ENCODE peak calls at places on chromosomes 13 and 19, in five cellular contexts. N, B, H, P and M are unnamed samples. For H3K36me3, the result is how much of the 10 kb centered on the place peaks cover.

GRCh38 chr19:40589723-40590429 is 11.3 kb upstream of the LTBP4 start:
- DNase-seq in N (no peak), B (no peak), H (no peak), P (no peak), M (no peak)

GRCh38 chr19:6056282-6056741 is 54.0 kb downstream of the RFX2 start:
- DNase-seq in N (no peak), B (no peak), H (no peak), P (no peak), M (no peak)

GRCh38 chr19:47309038-47309437 is 623 bp upstream of the C5AR1 start:
- DNase-seq in N (no peak), B (no peak), H (no peak), P (no peak), M (no peak)

GRCh38 chr13:99816321-99816720 is 155.2 kb downstream of the ZIC5 start:
- DNase-seq in N (no peak), B (no peak), H (no peak), P (no peak), M (no peak)

GRCh38 chr13:29936051-29936813 is 85.8 kb upstream of the UBL3 start:
- DNase-seq in N (no peak), B (no peak), H (no peak), P (peak), M (no peak)

GRCh38 chr13:94345374-94346195 is 133.9 kb downstream of the DCT start:
- DNase-seq in N (no peak), B (no peak), H (no peak), P (no peak), M (no peak)

GRCh38 chr19:30209617-30210600 is 162.3 kb upstream of the ZNF536 start:
- DNase-seq in N (no peak), B (no peak), H (no peak), P (no peak), M (no peak)

GRCh38 chr13:99353836-99354235 is 46.6 kb upstream of the GPR183 start:
- DNase-seq in N (no peak), B (no peak), H (no peak), P (no peak), M (no peak)

GRCh38 chr19:41328157-41328817 is 18.3 kb downstream of the CCDC97 start:
- DNase-seq in N (no peak), B (no peak), H (peak), P (peak), M (no peak)

GRCh38 chr19:48175578-48175977 is 5.1 kb downstream of the ZSWIM9 start:
- DNase-seq in N (no peak), B (no peak), H (no peak), P (no peak), M (no peak)

GRCh38 chr13:86572115-86572514 is 772.9 kb upstream of the SLITRK6 start:
- DNase-seq in N (no peak), B (peak), H (no peak), P (no peak), M (no peak)

GRCh38 chr13:79516590-79516989 is 35.6 kb downstream of the NDFIP2 start:
- DNase-seq in N (no peak), B (no peak), H (no peak), P (no peak), M (no peak)

GRCh38 chr19:51931921-51932320 is 4.6 kb downstream of the ZNF613 start:
- DNase-seq in N (no peak), B (no peak), H (no peak), P (no peak), M (no peak)

GRCh38 chr19:6723108-6723618 is 2.7 kb upstream of the C3 start:
- DNase-seq in N (peak), B (no peak), H (peak), P (peak), M (peak)

GRCh38 chr13:44759222-44759721 is 183.1 kb upstream of the TSC22D1 start:
- DNase-seq in N (no peak), B (no peak), H (no peak), P (no peak), M (no peak)

GRCh38 chr19:5943623-5944022 is 29.6 kb downstream of the CAPS start:
- DNase-seq in N (no peak), B (no peak), H (no peak), P (no peak), M (no peak)

GRCh38 chr13:42548731-42549554 is 25.0 kb upstream of the TNFSF11 start:
- DNase-seq in N (no peak), B (no peak), H (peak), P (peak), M (peak)

GRCh38 chr13:33678906-33679657 is 138.9 kb upstream of the RFC3 start:
- DNase-seq in N (peak), B (no peak), H (peak), P (peak), M (no peak)

GRCh38 chr13:36875955-36876354 is 44.1 kb downstream of the SMAD9 start:
- DNase-seq in N (no peak), B (no peak), H (no peak), P (no peak), M (no peak)

GRCh38 chr13:78497702-78498319 is 105.5 kb downstream of the POU4F1 start:
- DNase-seq in N (no peak), B (no peak), H (no peak), P (no peak), M (no peak)

GRCh38 chr13:63773476-63773875 is 2357.8 kb upstream of the PCDH20 start:
- DNase-seq in N (no peak), B (no peak), H (no peak), P (no peak), M (no peak)

GRCh38 chr13:50766043-50766442 is 77.4 kb downstream of the DLEU7 start:
- DNase-seq in N (no peak), B (no peak), H (no peak), P (no peak), M (no peak)

GRCh38 chr13:20351279-20352022 is 119.3 kb upstream of the GJB6 start:
- DNase-seq in N (no peak), B (no peak), H (no peak), P (no peak), M (peak)

GRCh38 chr19:45607071-45608029 is 5.3 kb upstream of the GPR4 start:
- DNase-seq in N (peak), B (no peak), H (peak), P (peak), M (peak)

GRCh38 chr13:46575843-46576242 is 22.9 kb downstream of the LRCH1 start:
- DNase-seq in N (no peak), B (no peak), H (peak), P (no peak), M (no peak)

GRCh38 chr19:34173145-34173956 is 1.0 kb downstream of the LSM14A start:
- DNase-seq in N (peak), B (no peak), H (peak), P (peak), M (peak)

GRCh38 chr19:9406798-9407352 is 28.5 kb downstream of the ZNF266 start:
- DNase-seq in N (peak), B (no peak), H (peak), P (peak), M (peak)

GRCh38 chr19:17525141-17525540 is 13.7 kb downstream of the PGLS start:
- DNase-seq in N (no peak), B (no peak), H (no peak), P (no peak), M (no peak)

GRCh38 chr19:17524651-17525050 is 13.2 kb downstream of the PGLS start:
- DNase-seq in N (no peak), B (no peak), H (no peak), P (no peak), M (no peak)

GRCh38 chr19:17528610-17529009 is 17.2 kb downstream of the PGLS start:
- DNase-seq in N (no peak), B (no peak), H (no peak), P (no peak), M (no peak)

GRCh38 chr19:17527326-17527725 is 15.9 kb downstream of the PGLS start:
- DNase-seq in N (no peak), B (no peak), H (no peak), P (no peak), M (no peak)

GRCh38 chr19:17526922-17527321 is 15.5 kb downstream of the PGLS start:
- DNase-seq in N (no peak), B (no peak), H (no peak), P (no peak), M (peak)
- TF ChIP-seq POLR2A in N (no peak), B (no peak), H (no peak), P (no peak), M (no peak)

GRCh38 chr19:49782515-49782914 is 15.7 kb downstream of the AP2A1 start:
- DNase-seq in N (no peak), B (no peak), H (no peak), P (no peak), M (no peak)

GRCh38 chr19:49779731-49780578 is 13.2 kb downstream of the AP2A1 start:
- DNase-seq in N (no peak), B (no peak), H (no peak), P (no peak), M (no peak)

GRCh38 chr19:49780861-49781260 is 14.1 kb downstream of the AP2A1 start:
- DNase-seq in N (no peak), B (no peak), H (no peak), P (no peak), M (no peak)

GRCh38 chr19:49776371-49776764 is 9.6 kb downstream of the AP2A1 start:
- DNase-seq in N (no peak), B (no peak), H (no peak), P (no peak), M (no peak)

DNA sequence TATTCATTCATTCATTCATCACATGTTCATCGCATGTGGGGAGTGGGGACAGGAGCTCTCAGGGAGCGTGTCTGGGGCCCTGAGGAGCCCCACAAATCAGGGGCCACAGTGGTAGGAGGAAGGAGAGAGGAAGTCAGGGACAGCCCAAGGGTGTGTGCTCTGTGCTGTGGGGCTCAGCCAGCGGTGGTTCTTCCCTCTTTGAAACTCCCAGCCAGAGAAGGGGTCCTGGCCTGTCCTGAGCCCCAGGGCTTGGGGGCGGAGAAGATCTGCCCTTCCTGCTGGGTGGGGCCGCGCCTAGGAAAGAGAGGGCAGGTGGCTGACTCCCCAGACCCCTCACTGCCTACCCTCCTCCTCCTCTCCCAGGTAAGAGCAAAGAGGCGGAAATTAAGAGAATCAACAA is 14.6 kb downstream of the AP2A1 start:
- DNase-seq in N (no peak), B (no peak), H (no peak), P (no peak), M (no peak)
- H3K36me3 ChIP-seq in N (under half), B (under half), H (under half), P (under half), M (under half)

GRCh38 chr19:11374449-11375142 is at the start of gene SWSAP1:
- DNase-seq in N (peak), B (peak), H (peak), P (peak), M (peak)

GRCh38 chr19:11373885-11374448 is 499 bp upstream of the SWSAP1 start:
- DNase-seq in N (no peak), B (no peak), H (no peak), P (no peak), M (no peak)

GRCh38 chr19:11375143-11375948 is 880 bp downstream of the SWSAP1 start:
- DNase-seq in N (peak), B (no peak), H (peak), P (peak), M (peak)

GRCh38 chr19:11370744-11371143 is 3.7 kb upstream of the SWSAP1 start:
- DNase-seq in N (no peak), B (no peak), H (no peak), P (no peak), M (no peak)

DNA sequence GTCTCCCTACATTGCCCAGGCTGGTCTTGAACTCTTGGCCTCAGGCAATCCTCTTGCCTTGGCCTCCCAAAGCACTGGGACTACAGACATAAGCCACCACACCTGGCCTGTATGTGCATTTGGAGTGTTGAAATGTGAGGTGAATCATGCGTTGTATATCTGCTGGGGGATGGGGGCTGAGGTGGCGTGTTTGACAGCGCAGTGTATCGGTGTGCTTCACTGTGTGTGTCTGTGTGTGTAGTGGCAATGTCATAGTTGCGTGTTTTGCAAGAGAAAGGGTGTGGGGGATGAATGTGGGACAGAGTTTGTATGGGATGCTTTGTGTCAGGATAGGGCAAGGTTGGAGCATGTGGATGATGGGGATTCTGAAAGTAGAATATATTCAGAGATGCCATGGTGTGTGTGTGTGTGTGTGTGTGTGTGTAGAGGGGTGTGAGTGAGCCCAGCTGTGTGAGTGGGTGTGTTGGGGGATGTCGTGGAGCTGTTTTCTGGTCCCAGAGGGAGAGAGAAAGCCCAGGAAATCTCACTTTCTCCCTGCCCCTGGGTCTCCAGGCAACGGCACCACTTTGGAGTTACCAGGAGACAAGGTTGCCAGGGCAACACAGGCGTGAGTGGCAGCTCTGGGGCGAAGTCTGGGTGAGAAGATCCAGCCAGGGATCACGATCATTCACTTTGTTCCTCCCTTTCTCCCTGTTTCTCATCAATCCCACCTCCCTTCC is 1.1 kb upstream of the SWSAP1 start:
- DNase-seq in N (no peak), B (no peak), H (no peak), P (peak), M (peak)
- H3K27ac ChIP-seq in N (no peak), B (no peak), H (peak), P (no peak), M (no peak)

DNA sequence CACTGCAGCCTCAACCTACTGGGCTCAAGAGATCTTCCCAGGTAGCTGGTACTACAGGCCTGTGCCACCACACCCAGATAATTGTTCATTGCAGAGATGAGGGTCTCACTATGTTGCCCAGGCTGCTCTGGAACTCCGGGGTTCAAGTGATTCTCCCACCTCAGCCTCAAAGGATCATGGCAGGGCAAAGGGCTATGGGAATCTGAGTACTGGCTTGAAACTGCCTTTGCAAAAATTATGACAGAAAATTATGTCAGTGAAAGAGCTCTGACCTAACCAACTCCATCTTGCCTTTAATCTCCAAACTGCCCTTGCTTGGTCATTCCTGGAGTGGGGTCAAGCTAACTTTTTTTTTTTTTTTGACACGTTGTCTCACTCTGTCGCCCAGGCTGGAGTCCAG is 1.3 kb upstream of the DNASE2 start:
- DNase-seq in N (no peak), B (no peak), H (no peak), P (no peak), M (no peak)
- TF ChIP-seq POLR2A in N (no peak), B (no peak), H (no peak), P (no peak), M (no peak)

GRCh38 chr19:2226840-2227360 is 9.2 kb downstream of the PLEKHJ1 start:
- DNase-seq in N (no peak), B (no peak), H (no peak), P (no peak), M (no peak)
- H3K36me3 ChIP-seq in N (under half), B (under half), H (half or more), P (under half), M (half or more)

GRCh38 chr19:56140583-56141415 is at the start of gene ZNF444:
- DNase-seq in N (peak), B (peak), H (peak), P (peak), M (peak)

GRCh38 chr19:56142897-56143434 is 1.9 kb downstream of the ZNF444 start:
- DNase-seq in N (no peak), B (no peak), H (no peak), P (no peak), M (no peak)

GRCh38 chr19:56139847-56140582 is 1.1 kb upstream of the ZNF444 start:
- DNase-seq in N (no peak), B (no peak), H (no peak), P (no peak), M (no peak)

GRCh38 chr19:56142087-56142787 is 1.1 kb downstream of the ZNF444 start:
- DNase-seq in N (no peak), B (no peak), H (no peak), P (peak), M (peak)

DNA sequence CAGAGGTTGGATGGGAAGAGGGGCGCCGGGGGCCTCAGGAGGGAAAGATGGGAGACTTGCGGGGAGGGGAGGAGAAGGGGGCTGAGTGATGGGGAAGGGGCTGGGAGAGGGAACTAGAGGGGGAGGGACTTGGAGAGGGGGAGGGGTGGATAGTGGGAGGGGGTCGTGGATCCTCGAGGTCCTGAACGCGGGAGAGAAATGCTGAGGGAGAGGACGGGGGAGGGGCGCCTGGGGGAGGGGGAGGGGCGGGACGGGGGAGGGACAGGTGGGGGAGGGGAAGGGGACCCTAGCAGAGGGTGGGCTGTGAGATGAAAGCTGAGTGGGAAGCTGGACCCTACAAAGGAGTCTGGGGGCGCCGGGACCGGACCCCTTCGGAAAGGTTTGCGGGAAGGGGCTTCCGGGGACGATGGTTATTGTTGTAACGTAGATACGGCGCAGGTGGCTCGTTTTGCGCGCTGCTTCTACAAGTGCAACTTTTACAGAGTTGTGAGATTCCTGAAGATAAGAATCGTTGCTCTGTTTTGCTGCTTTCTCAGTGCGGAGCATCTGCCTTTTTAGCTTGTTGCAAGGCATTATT is 417 bp downstream of the ZNF444 start:
- DNase-seq in N (no peak), B (no peak), H (no peak), P (peak), M (no peak)
- H3K27ac ChIP-seq in N (peak), B (no peak), H (peak), P (peak), M (peak)

GRCh38 chr19:1216756-1217155 is 11.2 kb downstream of the STK11 start:
- DNase-seq in N (no peak), B (no peak), H (no peak), P (no peak), M (no peak)
- TF ChIP-seq POLR2A in N (no peak), B (no peak), H (no peak), P (no peak), M (no peak)

GRCh38 chr13:114031631-114032030 is 57.8 kb upstream of the C13orf46 start:
- DNase-seq in N (no peak), B (no peak), H (no peak), P (no peak), M (peak)
- H3K36me3 ChIP-seq in N (under half), B (under half), H (under half), P (under half), M (under half)

GRCh38 chr13:113046066-113046882 is 59.3 kb upstream of the F7 start:
- DNase-seq in N (no peak), B (no peak), H (no peak), P (no peak), M (peak)

GRCh38 chr13:113045214-113046007 is 60.2 kb upstream of the F7 start:
- DNase-seq in N (no peak), B (no peak), H (no peak), P (no peak), M (no peak)

GRCh38 chr13:113043931-113044330 is 61.7 kb upstream of the F7 start:
- DNase-seq in N (no peak), B (no peak), H (no peak), P (no peak), M (no peak)

GRCh38 chr13:113043001-113043630 is 62.5 kb upstream of the F7 start:
- DNase-seq in N (no peak), B (no peak), H (no peak), P (no peak), M (peak)

GRCh38 chr13:113044431-113045114 is 61.0 kb upstream of the F7 start:
- DNase-seq in N (no peak), B (no peak), H (no peak), P (no peak), M (no peak)
- H3K27ac ChIP-seq in N (no peak), B (no peak), H (no peak), P (no peak), M (peak)